ENCODE peak calls at places on chromosomes 7 and 10, in five cellular contexts. One of them, this sample, is unnamed.

GRCh38 chr7:45118292-45118691 is 6.8 kb upstream of the TBRG4 start:
- DNase-seq in activated effector memory CD4-positive, alpha-beta T cell treated with anti-CD3 and anti-CD28 coated beads, Interleukin-2, amount 50 U/mL, for 16 hours: peak; percentile 17
- DNase-seq in NB4: no peak
- DNase-seq in sciatic nerve: no peak
- DNase-seq in central memory CD8-positive, alpha-beta T cell: no peak
- DNase-seq in this sample: no peak

GRCh38 chr10:33509231-33509871 is 174.9 kb upstream of the NRP1 start:
- DNase-seq in NB4: peak; percentile 56
- DNase-seq in central memory CD8-positive, alpha-beta T cell: no peak
- DNase-seq in sciatic nerve: no peak
- DNase-seq in activated effector memory CD4-positive, alpha-beta T cell treated with anti-CD3 and anti-CD28 coated beads, Interleukin-2, amount 50 U/mL, for 16 hours: no peak
- DNase-seq in this sample: peak; percentile 75

GRCh38 chr7:33841658-33842057 is 63.7 kb upstream of the BMPER start:
- DNase-seq in central memory CD8-positive, alpha-beta T cell: no peak
- DNase-seq in sciatic nerve: no peak
- DNase-seq in activated effector memory CD4-positive, alpha-beta T cell treated with anti-CD3 and anti-CD28 coated beads, Interleukin-2, amount 50 U/mL, for 16 hours: no peak
- DNase-seq in NB4: no peak
- DNase-seq in this sample: no peak

GRCh38 chr10:24415455-24416169 is 206.7 kb downstream of the KIAA1217 start:
- DNase-seq in NB4: no peak
- DNase-seq in activated effector memory CD4-positive, alpha-beta T cell treated with anti-CD3 and anti-CD28 coated beads, Interleukin-2, amount 50 U/mL, for 16 hours: no peak
- DNase-seq in central memory CD8-positive, alpha-beta T cell: no peak
- DNase-seq in sciatic nerve: peak; percentile 91
- DNase-seq in this sample: no peak

GRCh38 chr10:86410542-86411124 is 44.0 kb upstream of the GRID1 start:
- DNase-seq in sciatic nerve: no peak
- DNase-seq in activated effector memory CD4-positive, alpha-beta T cell treated with anti-CD3 and anti-CD28 coated beads, Interleukin-2, amount 50 U/mL, for 16 hours: no peak
- DNase-seq in NB4: peak; percentile 29
- DNase-seq in central memory CD8-positive, alpha-beta T cell: no peak
- DNase-seq in this sample: no peak

GRCh38 chr7:85186083-85186520 is 754 bp downstream of the SEMA3D start:
- DNase-seq in activated effector memory CD4-positive, alpha-beta T cell treated with anti-CD3 and anti-CD28 coated beads, Interleukin-2, amount 50 U/mL, for 16 hours: no peak
- DNase-seq in sciatic nerve: no peak
- DNase-seq in NB4: no peak
- DNase-seq in central memory CD8-positive, alpha-beta T cell: no peak
- DNase-seq in this sample: no peak

GRCh38 chr7:129498021-129498420 is 4.3 kb upstream of the SMKR1 start:
- DNase-seq in activated effector memory CD4-positive, alpha-beta T cell treated with anti-CD3 and anti-CD28 coated beads, Interleukin-2, amount 50 U/mL, for 16 hours: no peak
- DNase-seq in sciatic nerve: no peak
- DNase-seq in NB4: no peak
- DNase-seq in central memory CD8-positive, alpha-beta T cell: no peak
- DNase-seq in this sample: no peak

GRCh38 chr10:49104323-49104722 is 11.0 kb downstream of the VSTM4 start:
- DNase-seq in NB4: no peak
- DNase-seq in activated effector memory CD4-positive, alpha-beta T cell treated with anti-CD3 and anti-CD28 coated beads, Interleukin-2, amount 50 U/mL, for 16 hours: no peak
- DNase-seq in central memory CD8-positive, alpha-beta T cell: no peak
- DNase-seq in sciatic nerve: no peak
- DNase-seq in this sample: no peak

GRCh38 chr10:77586719-77587423 is 50.7 kb downstream of the KCNMA1 start:
- DNase-seq in central memory CD8-positive, alpha-beta T cell: no peak
- DNase-seq in NB4: peak; percentile 45
- DNase-seq in activated effector memory CD4-positive, alpha-beta T cell treated with anti-CD3 and anti-CD28 coated beads, Interleukin-2, amount 50 U/mL, for 16 hours: no peak
- DNase-seq in sciatic nerve: no peak
- DNase-seq in this sample: no peak

GRCh38 chr10:128095023-128095752 is 31.0 kb downstream of the MKI67 start:
- DNase-seq in central memory CD8-positive, alpha-beta T cell: no peak
- DNase-seq in NB4: peak; percentile 41
- DNase-seq in activated effector memory CD4-positive, alpha-beta T cell treated with anti-CD3 and anti-CD28 coated beads, Interleukin-2, amount 50 U/mL, for 16 hours: peak; percentile 78
- DNase-seq in sciatic nerve: no peak
- DNase-seq in this sample: no peak

GRCh38 chr10:114665873-114666272 is 7.8 kb upstream of the ABLIM1 start:
- DNase-seq in NB4: no peak
- DNase-seq in central memory CD8-positive, alpha-beta T cell: no peak
- DNase-seq in activated effector memory CD4-positive, alpha-beta T cell treated with anti-CD3 and anti-CD28 coated beads, Interleukin-2, amount 50 U/mL, for 16 hours: no peak
- DNase-seq in sciatic nerve: no peak
- DNase-seq in this sample: no peak

GRCh38 chr10:37734971-37735370 is 122.4 kb downstream of the ZNF248 start:
- DNase-seq in sciatic nerve: no peak
- DNase-seq in activated effector memory CD4-positive, alpha-beta T cell treated with anti-CD3 and anti-CD28 coated beads, Interleukin-2, amount 50 U/mL, for 16 hours: no peak
- DNase-seq in central memory CD8-positive, alpha-beta T cell: no peak
- DNase-seq in NB4: peak; percentile 97
- DNase-seq in this sample: no peak

GRCh38 chr7:139108256-139109187 is 998 bp downstream of the ZC3HAV1 start:
- DNase-seq in sciatic nerve: peak; percentile 69
- DNase-seq in central memory CD8-positive, alpha-beta T cell: no peak
- DNase-seq in activated effector memory CD4-positive, alpha-beta T cell treated with anti-CD3 and anti-CD28 coated beads, Interleukin-2, amount 50 U/mL, for 16 hours: peak; percentile 73
- DNase-seq in NB4: peak; percentile 65
- DNase-seq in this sample: no peak

GRCh38 chr10:74926791-74927585 is 100.6 kb downstream of the KAT6B start:
- DNase-seq in activated effector memory CD4-positive, alpha-beta T cell treated with anti-CD3 and anti-CD28 coated beads, Interleukin-2, amount 50 U/mL, for 16 hours: no peak
- DNase-seq in sciatic nerve: no peak
- DNase-seq in NB4: no peak
- DNase-seq in central memory CD8-positive, alpha-beta T cell: no peak
- DNase-seq in this sample: no peak

GRCh38 chr10:82289945-82290344 is 415.0 kb downstream of the NRG3 start:
- DNase-seq in sciatic nerve: no peak
- DNase-seq in activated effector memory CD4-positive, alpha-beta T cell treated with anti-CD3 and anti-CD28 coated beads, Interleukin-2, amount 50 U/mL, for 16 hours: no peak
- DNase-seq in central memory CD8-positive, alpha-beta T cell: no peak
- DNase-seq in NB4: no peak
- DNase-seq in this sample: no peak

GRCh38 chr7:128136215-128136597 is 104.9 kb upstream of the LEP start:
- DNase-seq in NB4: no peak
- DNase-seq in activated effector memory CD4-positive, alpha-beta T cell treated with anti-CD3 and anti-CD28 coated beads, Interleukin-2, amount 50 U/mL, for 16 hours: no peak
- DNase-seq in central memory CD8-positive, alpha-beta T cell: no peak
- DNase-seq in sciatic nerve: no peak
- DNase-seq in this sample: no peak

GRCh38 chr10:8053446-8054242 is 844 bp upstream of the GATA3 start:
- DNase-seq in sciatic nerve: peak; percentile 79
- DNase-seq in NB4: peak; percentile 47
- DNase-seq in activated effector memory CD4-positive, alpha-beta T cell treated with anti-CD3 and anti-CD28 coated beads, Interleukin-2, amount 50 U/mL, for 16 hours: peak; percentile 98
- DNase-seq in central memory CD8-positive, alpha-beta T cell: peak; percentile 81
- DNase-seq in this sample: peak; percentile 77

GRCh38 chr7:34043461-34044318 is 138.4 kb downstream of the BMPER start:
- DNase-seq in NB4: no peak
- DNase-seq in central memory CD8-positive, alpha-beta T cell: no peak
- DNase-seq in sciatic nerve: no peak
- DNase-seq in activated effector memory CD4-positive, alpha-beta T cell treated with anti-CD3 and anti-CD28 coated beads, Interleukin-2, amount 50 U/mL, for 16 hours: no peak
- DNase-seq in this sample: no peak

GRCh38 chr7:82740246-82740848 is 296.8 kb upstream of the CACNA2D1 start:
- DNase-seq in central memory CD8-positive, alpha-beta T cell: no peak
- DNase-seq in sciatic nerve: no peak
- DNase-seq in activated effector memory CD4-positive, alpha-beta T cell treated with anti-CD3 and anti-CD28 coated beads, Interleukin-2, amount 50 U/mL, for 16 hours: no peak
- DNase-seq in NB4: peak; percentile 61
- DNase-seq in this sample: peak; percentile 48

GRCh38 chr10:103921750-103922195 is 3.8 kb upstream of the STN1 start:
- DNase-seq in sciatic nerve: no peak
- DNase-seq in activated effector memory CD4-positive, alpha-beta T cell treated with anti-CD3 and anti-CD28 coated beads, Interleukin-2, amount 50 U/mL, for 16 hours: no peak
- DNase-seq in NB4: no peak
- DNase-seq in central memory CD8-positive, alpha-beta T cell: no peak
- DNase-seq in this sample: peak; percentile 83

GRCh38 chr10:9010093-9010492 is 955.6 kb downstream of the GATA3 start:
- DNase-seq in NB4: no peak
- DNase-seq in central memory CD8-positive, alpha-beta T cell: no peak
- DNase-seq in sciatic nerve: no peak
- DNase-seq in activated effector memory CD4-positive, alpha-beta T cell treated with anti-CD3 and anti-CD28 coated beads, Interleukin-2, amount 50 U/mL, for 16 hours: peak; percentile 76
- DNase-seq in this sample: no peak

GRCh38 chr7:156160811-156161210 is 348.5 kb upstream of the SHH start:
- DNase-seq in activated effector memory CD4-positive, alpha-beta T cell treated with anti-CD3 and anti-CD28 coated beads, Interleukin-2, amount 50 U/mL, for 16 hours: peak; percentile 22
- DNase-seq in NB4: no peak
- DNase-seq in sciatic nerve: no peak
- DNase-seq in central memory CD8-positive, alpha-beta T cell: no peak
- DNase-seq in this sample: no peak

GRCh38 chr10:116371737-116372136 is 47.5 kb downstream of the CCDC172 start:
- DNase-seq in sciatic nerve: no peak
- DNase-seq in NB4: no peak
- DNase-seq in activated effector memory CD4-positive, alpha-beta T cell treated with anti-CD3 and anti-CD28 coated beads, Interleukin-2, amount 50 U/mL, for 16 hours: no peak
- DNase-seq in central memory CD8-positive, alpha-beta T cell: no peak
- DNase-seq in this sample: no peak

GRCh38 chr7:27636326-27637006 is 26.2 kb downstream of the HIBADH start:
- DNase-seq in activated effector memory CD4-positive, alpha-beta T cell treated with anti-CD3 and anti-CD28 coated beads, Interleukin-2, amount 50 U/mL, for 16 hours: no peak
- DNase-seq in central memory CD8-positive, alpha-beta T cell: no peak
- DNase-seq in NB4: no peak
- DNase-seq in sciatic nerve: no peak
- DNase-seq in this sample: no peak

GRCh38 chr10:11159543-11160215 is 142.0 kb downstream of the CELF2 start:
- DNase-seq in sciatic nerve: no peak
- DNase-seq in central memory CD8-positive, alpha-beta T cell: no peak
- DNase-seq in activated effector memory CD4-positive, alpha-beta T cell treated with anti-CD3 and anti-CD28 coated beads, Interleukin-2, amount 50 U/mL, for 16 hours: no peak
- DNase-seq in NB4: no peak
- DNase-seq in this sample: no peak

GRCh38 chr7:130921391-130922180 is 187.6 kb upstream of the KLF14 start:
- DNase-seq in activated effector memory CD4-positive, alpha-beta T cell treated with anti-CD3 and anti-CD28 coated beads, Interleukin-2, amount 50 U/mL, for 16 hours: peak; percentile 64
- DNase-seq in central memory CD8-positive, alpha-beta T cell: no peak
- DNase-seq in NB4: no peak
- DNase-seq in sciatic nerve: no peak
- DNase-seq in this sample: no peak

GRCh38 chr10:103510046-103510685 is 16.7 kb downstream of the NEURL1 start:
- DNase-seq in activated effector memory CD4-positive, alpha-beta T cell treated with anti-CD3 and anti-CD28 coated beads, Interleukin-2, amount 50 U/mL, for 16 hours: peak; percentile 37
- DNase-seq in central memory CD8-positive, alpha-beta T cell: no peak
- DNase-seq in NB4: no peak
- DNase-seq in sciatic nerve: no peak
- DNase-seq in this sample: no peak

GRCh38 chr7:100483728-100484635 is at the start of gene NYAP1:
- DNase-seq in activated effector memory CD4-positive, alpha-beta T cell treated with anti-CD3 and anti-CD28 coated beads, Interleukin-2, amount 50 U/mL, for 16 hours: peak; percentile 81
- DNase-seq in sciatic nerve: peak; percentile 84
- DNase-seq in central memory CD8-positive, alpha-beta T cell: no peak
- DNase-seq in NB4: peak; percentile 62
- DNase-seq in this sample: no peak

GRCh38 chr10:89916481-89916880 is 215.1 kb downstream of the KIF20B start:
- DNase-seq in central memory CD8-positive, alpha-beta T cell: no peak
- DNase-seq in activated effector memory CD4-positive, alpha-beta T cell treated with anti-CD3 and anti-CD28 coated beads, Interleukin-2, amount 50 U/mL, for 16 hours: no peak
- DNase-seq in sciatic nerve: no peak
- DNase-seq in NB4: no peak
- DNase-seq in this sample: no peak

GRCh38 chr10:34526186-34526585 is 288.9 kb downstream of the PARD3 start:
- DNase-seq in sciatic nerve: no peak
- DNase-seq in activated effector memory CD4-positive, alpha-beta T cell treated with anti-CD3 and anti-CD28 coated beads, Interleukin-2, amount 50 U/mL, for 16 hours: no peak
- DNase-seq in NB4: no peak
- DNase-seq in central memory CD8-positive, alpha-beta T cell: no peak
- DNase-seq in this sample: no peak

GRCh38 chr10:4043897-4044296 is 258.9 kb upstream of the KLF6 start:
- DNase-seq in NB4: no peak
- DNase-seq in activated effector memory CD4-positive, alpha-beta T cell treated with anti-CD3 and anti-CD28 coated beads, Interleukin-2, amount 50 U/mL, for 16 hours: no peak
- DNase-seq in sciatic nerve: no peak
- DNase-seq in central memory CD8-positive, alpha-beta T cell: no peak
- DNase-seq in this sample: no peak

GRCh38 chr10:46237815-46238510 is 48.8 kb upstream of the ANTXRL start:
- DNase-seq in activated effector memory CD4-positive, alpha-beta T cell treated with anti-CD3 and anti-CD28 coated beads, Interleukin-2, amount 50 U/mL, for 16 hours: no peak
- DNase-seq in sciatic nerve: no peak
- DNase-seq in central memory CD8-positive, alpha-beta T cell: peak; percentile 4
- DNase-seq in NB4: no peak
- DNase-seq in this sample: no peak

This sample was measured in AML-193.